ENCODE peak calls at places on chromosomes 16 and 17, in six cellular contexts. H, W, Z, B, K and Q are unnamed samples.

GRCh38 chr16:71288570-71288889 is 672 bp downstream of the CMTR2 start:
- DNase-seq in Z (no peak), K (no peak), W (no peak), B (no peak), H (no peak), Q (no peak)

GRCh38 chr17:50161911-50162288 is 3.9 kb upstream of the SGCA start:
- DNase-seq in W (no peak), H (no peak), K (no peak), Z (no peak), B (no peak), Q (no peak)

GRCh38 chr16:75679366-75679765 is 2.6 kb upstream of the CPHXL2 start:
- DNase-seq in K (no peak), H (no peak), B (no peak), W (no peak), Z (no peak), Q (no peak)

GRCh38 chr16:54143934-54144333 is 142.7 kb downstream of the IRX3 start:
- DNase-seq in W (no peak), H (no peak), B (no peak), Z (no peak), K (peak; percentile 73), Q (no peak)

GRCh38 chr17:64214950-64215349 is 48.1 kb downstream of the TEX2 start:
- DNase-seq in K (no peak), W (no peak), B (no peak), Z (no peak), H (no peak), Q (no peak)

GRCh38 chr16:52283581-52284375 is 263.2 kb downstream of the TOX3 start:
- DNase-seq in K (no peak), B (no peak), W (no peak), H (no peak), Z (no peak), Q (no peak)

GRCh38 chr17:75864448-75864871 is 9.3 kb upstream of the WBP2 start:
- DNase-seq in K (peak; percentile 81), H (peak; percentile 74), W (no peak), Z (peak; percentile 78), B (no peak), Q (peak; percentile 32)

GRCh38 chr16:19183187-19183586 is 15.1 kb downstream of the SYT17 start:
- DNase-seq in Z (no peak), H (no peak), W (no peak), B (no peak), K (no peak), Q (no peak)

GRCh38 chr17:49575524-49576120 is at the start of gene NXPH3:
- DNase-seq in Z (peak; percentile 75), K (peak; percentile 71), B (no peak), W (peak; percentile 42), H (peak; percentile 98), Q (peak; percentile 91)

GRCh38 chr17:40832840-40833239 is 10.4 kb upstream of the KRT10 start:
- DNase-seq in H (no peak), K (no peak), B (no peak), W (no peak), Z (no peak), Q (no peak)

GRCh38 chr16:49216593-49216992 is 65.0 kb downstream of the CBLN1 start:
- DNase-seq in B (no peak), Z (no peak), W (no peak), K (no peak), H (peak; percentile 62), Q (no peak)

GRCh38 chr17:2017274-2017941 is 7.7 kb downstream of the RTN4RL1 start:
- DNase-seq in W (no peak), B (no peak), H (no peak), K (no peak), Z (no peak), Q (no peak)

GRCh38 chr16:1331712-1332617 is 1.5 kb upstream of the BAIAP3 start:
- DNase-seq in H (peak; percentile 97), K (peak; percentile 61), Z (peak; percentile 63), W (peak; percentile 30), B (peak; percentile 33), Q (peak; percentile 85)

GRCh38 chr17:49610883-49611584 is 35.4 kb downstream of the NXPH3 start:
- DNase-seq in B (no peak), K (no peak), Z (no peak), W (no peak), H (no peak), Q (no peak)

GRCh38 chr17:62965149-62965648 is 836 bp upstream of the TANC2 start:
- DNase-seq in W (no peak), Z (no peak), B (no peak), K (peak; percentile 13), H (no peak), Q (no peak)

GRCh38 chr16:69781118-69781517 is 19.0 kb downstream of the WWP2 start:
- DNase-seq in Z (no peak), B (no peak), W (no peak), K (no peak), H (no peak), Q (no peak)

GRCh38 chr16:29820730-29821662 is 734 bp downstream of the MVP start:
- DNase-seq in B (no peak), H (no peak), W (no peak), K (no peak), Z (no peak), Q (no peak)

GRCh38 chr16:85810097-85810741 is 10.7 kb downstream of the COX4I1 start:
- DNase-seq in W (no peak), Z (no peak), H (no peak), B (no peak), K (no peak), Q (no peak)

GRCh38 chr16:1534021-1535020 is 855 bp downstream of the TMEM204 start:
- DNase-seq in W (peak; percentile 47), B (no peak), K (no peak), Z (no peak), H (no peak), Q (no peak)

DNA sequence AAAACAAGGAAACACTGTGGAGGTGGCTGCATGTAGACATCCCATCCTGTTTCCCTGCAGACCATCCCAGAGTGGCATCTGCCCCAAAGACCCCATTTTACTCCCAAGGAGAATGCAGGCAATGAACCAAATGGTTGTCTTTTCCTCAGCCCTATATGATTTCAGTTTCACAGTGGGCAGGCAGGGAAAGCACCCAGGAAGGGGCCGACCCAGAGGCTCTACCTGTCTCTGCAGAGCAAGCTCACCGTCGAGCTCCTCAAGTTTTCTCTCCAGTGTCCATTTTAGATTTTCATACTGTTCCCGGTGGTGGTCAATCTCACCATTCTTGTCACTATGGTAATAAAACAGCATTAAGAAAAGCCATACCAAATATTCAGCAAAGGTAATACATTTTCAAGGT is 14.6 kb downstream of the CCDC57 start:
- DNase-seq in K (no peak), Z (no peak), H (no peak), B (no peak), W (no peak), Q (no peak)
- H3K4me3 ChIP-seq in K (no peak overlapping the region), Z (no peak overlapping the region), H (no peak overlapping the region), B (no peak overlapping the region), W (no peak overlapping the region), Q (no peak overlapping the region)

GRCh38 chr17:32757963-32758362 is 119.0 kb downstream of the MYO1D start:
- DNase-seq in K (no peak), Z (no peak), H (no peak), W (peak; percentile 59), B (no peak), Q (no peak)
- H3K4me3 ChIP-seq in K (no peak overlapping the region), Z (no peak overlapping the region), H (no peak overlapping the region), W (no peak overlapping the region), B (no peak overlapping the region), Q (no peak overlapping the region)

GRCh38 chr17:7250655-7251329 is 742 bp downstream of the CTDNEP1 start:
- DNase-seq in W (peak; percentile 42), K (peak; percentile 26), B (no peak), H (peak; percentile 67), Z (no peak), Q (peak; percentile 38)

GRCh38 chr17:7252176-7253043 is at the start of gene ELP5:
- DNase-seq in H (peak; percentile 99), Z (peak; percentile 95), K (peak; percentile 92), B (peak; percentile 92), W (peak; percentile 99), Q (peak; percentile 98)

GRCh38 chr17:7251330-7252175 is at the start of gene CTDNEP1:
- DNase-seq in W (no peak), K (peak; percentile 96), H (peak; percentile 100), Z (peak; percentile 95), B (peak; percentile 99), Q (peak; percentile 90)

GRCh38 chr17:7254511-7254910 is 2.5 kb downstream of the ELP5 start:
- DNase-seq in B (no peak), W (no peak), K (no peak), Z (no peak), H (no peak), Q (no peak)

GRCh38 chr17:7253082-7253481 is 1.1 kb downstream of the ELP5 start:
- DNase-seq in B (no peak), H (no peak), K (no peak), W (no peak), Z (no peak), Q (no peak)
- H3K4me3 ChIP-seq in B (peak overlapping the region; percentile 99), H (peak overlapping the region; percentile 94), K (peak overlapping the region; percentile 93), W (peak overlapping the region; percentile 82), Z (peak overlapping the region; percentile 99), Q (peak overlapping the region; percentile 61)

DNA sequence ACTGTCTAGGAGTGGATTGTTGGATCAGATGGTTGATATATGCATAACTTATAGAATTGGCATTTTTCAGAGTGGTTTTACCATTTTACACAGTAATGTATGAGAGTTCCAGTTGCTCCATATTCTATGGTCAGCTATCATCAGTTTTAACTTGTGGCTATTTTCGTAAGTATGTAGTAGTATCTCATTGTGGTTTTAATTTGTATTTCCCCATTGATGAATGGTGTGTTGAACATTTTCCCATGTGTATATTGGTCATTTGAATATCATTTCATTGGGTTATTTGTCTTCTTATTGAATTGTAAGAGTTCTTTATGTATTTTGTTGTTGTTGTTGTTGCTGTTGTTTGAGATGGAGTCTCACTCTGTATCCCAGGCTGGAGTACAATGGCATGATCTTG is 6.2 kb downstream of the WNT9B start:
- DNase-seq in H (no peak), Z (no peak), W (no peak), K (no peak), B (no peak), Q (no peak)
- H3K4me3 ChIP-seq in H (no peak overlapping the region), Z (no peak overlapping the region), W (no peak overlapping the region), K (no peak overlapping the region), B (no peak overlapping the region), Q (no peak overlapping the region)

GRCh38 chr17:66953661-66954060 is 10.8 kb upstream of the CACNG4 start:
- DNase-seq in H (no peak), Z (no peak), B (no peak), K (no peak), W (no peak), Q (no peak)
- H3K4me3 ChIP-seq in H (no peak overlapping the region), Z (no peak overlapping the region), B (no peak overlapping the region), K (no peak overlapping the region), W (no peak overlapping the region), Q (no peak overlapping the region)

DNA sequence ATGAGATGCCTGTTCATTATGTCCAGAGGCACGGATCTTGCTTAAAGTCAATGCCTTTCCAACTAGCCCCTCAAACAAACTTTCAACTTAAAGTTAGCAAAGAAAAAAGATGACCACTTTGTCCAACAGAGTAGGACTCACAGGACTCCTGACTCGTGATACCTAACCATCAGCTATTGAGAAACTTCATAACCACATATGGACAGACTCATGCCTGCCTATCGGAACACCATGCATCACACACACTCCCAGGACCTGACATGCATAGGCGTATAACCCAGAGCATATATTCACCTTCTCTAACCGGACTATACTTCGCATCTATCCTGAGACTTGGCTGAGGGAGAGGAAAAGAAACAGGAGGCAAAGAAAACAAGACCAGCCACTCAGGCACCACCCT is 2.3 kb downstream of the PIP4K2B start:
- DNase-seq in H (no peak), K (peak; percentile 19), Z (no peak), W (no peak), B (no peak), Q (no peak)
- H3K4me3 ChIP-seq in H (peak overlapping the region; percentile 97), K (peak overlapping the region; percentile 81), Z (peak overlapping the region; percentile 97), W (no peak overlapping the region), B (no peak overlapping the region), Q (peak overlapping the region; percentile 87)